ENCODE peak calls at places on chromosome 11, in four cellular contexts. One of them, this sample, is unnamed.

GRCh38 chr11:130211781-130212401 is 52.3 kb downstream of the ST14 start:
- DNase-seq in pancreas: no peak
- DNase-seq in left ventricle myocardium inferior: no peak
- DNase-seq in mammary epithelial cell: no peak
- DNase-seq in this sample: no peak

GRCh38 chr11:59206635-59207034 is 6.1 kb downstream of the MPEG1 start:
- DNase-seq in pancreas: peak; percentile 45
- DNase-seq in left ventricle myocardium inferior: no peak
- DNase-seq in mammary epithelial cell: peak; percentile 21
- DNase-seq in this sample: peak; percentile 25

GRCh38 chr11:120343429-120343828 is 7.2 kb downstream of the ARHGEF12 start:
- DNase-seq in pancreas: no peak
- DNase-seq in left ventricle myocardium inferior: no peak
- DNase-seq in mammary epithelial cell: no peak
- DNase-seq in this sample: no peak

GRCh38 chr11:93498099-93499040 is 44.8 kb downstream of the SMCO4 start:
- DNase-seq in pancreas: no peak
- DNase-seq in left ventricle myocardium inferior: no peak
- DNase-seq in mammary epithelial cell: no peak
- DNase-seq in this sample: no peak

GRCh38 chr11:9688716-9689511 is 25.0 kb downstream of the SWAP70 start:
- DNase-seq in pancreas: no peak
- DNase-seq in left ventricle myocardium inferior: no peak
- DNase-seq in mammary epithelial cell: peak; percentile 80
- DNase-seq in this sample: peak; percentile 57

GRCh38 chr11:28366549-28367341 is 258.6 kb downstream of the METTL15 start:
- DNase-seq in pancreas: no peak
- DNase-seq in left ventricle myocardium inferior: no peak
- DNase-seq in mammary epithelial cell: no peak
- DNase-seq in this sample: no peak

GRCh38 chr11:13152736-13153541 is 124.7 kb upstream of the BMAL1 start:
- DNase-seq in pancreas: no peak
- DNase-seq in left ventricle myocardium inferior: no peak
- DNase-seq in mammary epithelial cell: no peak
- DNase-seq in this sample: no peak

GRCh38 chr11:74462009-74462408 is 5.3 kb downstream of the KCNE3 start:
- DNase-seq in pancreas: peak; percentile 82
- DNase-seq in left ventricle myocardium inferior: peak; percentile 84
- DNase-seq in mammary epithelial cell: no peak
- DNase-seq in this sample: no peak

GRCh38 chr11:85718991-85719807 is 33.2 kb upstream of the CCDC89 start:
- DNase-seq in pancreas: no peak
- DNase-seq in left ventricle myocardium inferior: peak; percentile 30
- DNase-seq in mammary epithelial cell: peak; percentile 98
- DNase-seq in this sample: peak; percentile 97

GRCh38 chr11:111457731-111458368 is 54.3 kb downstream of the BTG4 start:
- DNase-seq in pancreas: no peak
- DNase-seq in left ventricle myocardium inferior: no peak
- DNase-seq in mammary epithelial cell: no peak
- DNase-seq in this sample: no peak

GRCh38 chr11:117395476-117395875 is 67.8 kb downstream of the CEP164 start:
- DNase-seq in pancreas: no peak
- DNase-seq in left ventricle myocardium inferior: no peak
- DNase-seq in mammary epithelial cell: no peak
- DNase-seq in this sample: no peak

GRCh38 chr11:284081-285020 is 4.6 kb upstream of the PGGHG start:
- DNase-seq in pancreas: peak; percentile 53
- DNase-seq in left ventricle myocardium inferior: no peak
- DNase-seq in mammary epithelial cell: no peak
- DNase-seq in this sample: no peak

GRCh38 chr11:86453290-86454030 is 78.8 kb downstream of the CCDC81 start:
- DNase-seq in pancreas: no peak
- DNase-seq in left ventricle myocardium inferior: no peak
- DNase-seq in mammary epithelial cell: no peak
- DNase-seq in this sample: no peak

GRCh38 chr11:83845797-83846196 is 559.6 kb upstream of the CCDC90B start:
- DNase-seq in pancreas: no peak
- DNase-seq in left ventricle myocardium inferior: no peak
- DNase-seq in mammary epithelial cell: no peak
- DNase-seq in this sample: no peak

GRCh38 chr11:22079133-22079847 is 113.6 kb upstream of the ANO5 start:
- DNase-seq in pancreas: peak; percentile 43
- DNase-seq in left ventricle myocardium inferior: no peak
- DNase-seq in mammary epithelial cell: no peak
- DNase-seq in this sample: no peak

GRCh38 chr11:10459029-10459970 is 4.2 kb downstream of the AMPD3 start:
- DNase-seq in pancreas: no peak
- DNase-seq in left ventricle myocardium inferior: no peak
- DNase-seq in mammary epithelial cell: no peak
- DNase-seq in this sample: no peak

GRCh38 chr11:78420255-78420764 is 2.7 kb upstream of the GAB2 start:
- DNase-seq in pancreas: peak; percentile 38
- DNase-seq in left ventricle myocardium inferior: peak; percentile 75
- DNase-seq in mammary epithelial cell: no peak
- DNase-seq in this sample: peak; percentile 19

GRCh38 chr11:1425006-1425405 is 35.3 kb downstream of the BRSK2 start:
- DNase-seq in pancreas: no peak
- DNase-seq in left ventricle myocardium inferior: no peak
- DNase-seq in mammary epithelial cell: no peak
- DNase-seq in this sample: no peak

GRCh38 chr11:117178210-117179034 is at the start of gene SIDT2:
- DNase-seq in pancreas: peak; percentile 94
- DNase-seq in left ventricle myocardium inferior: peak; percentile 96
- DNase-seq in mammary epithelial cell: peak; percentile 85
- DNase-seq in this sample: peak; percentile 61

GRCh38 chr11:73520358-73521061 is 77.4 kb downstream of the FAM168A start:
- DNase-seq in pancreas: no peak
- DNase-seq in left ventricle myocardium inferior: no peak
- DNase-seq in mammary epithelial cell: no peak
- DNase-seq in this sample: no peak

GRCh38 chr11:70247042-70247709 is 23.3 kb upstream of the PPFIA1 start:
- DNase-seq in pancreas: no peak
- DNase-seq in left ventricle myocardium inferior: no peak
- DNase-seq in mammary epithelial cell: no peak
- DNase-seq in this sample: no peak

GRCh38 chr11:65493367-65494176 is 5.3 kb upstream of the MALAT1 start:
- DNase-seq in pancreas: peak; percentile 55
- DNase-seq in left ventricle myocardium inferior: peak; percentile 65
- DNase-seq in mammary epithelial cell: peak; percentile 99
- DNase-seq in this sample: peak; percentile 97

GRCh38 chr11:12693485-12694181 is 19.4 kb downstream of the TEAD1 start:
- DNase-seq in pancreas: no peak
- DNase-seq in left ventricle myocardium inferior: peak; percentile 33
- DNase-seq in mammary epithelial cell: peak; percentile 99
- DNase-seq in this sample: peak; percentile 98

GRCh38 chr11:65576867-65577755 is 1.3 kb downstream of the EHBP1L1 start:
- DNase-seq in pancreas: peak; percentile 76
- DNase-seq in left ventricle myocardium inferior: peak; percentile 55
- DNase-seq in mammary epithelial cell: peak; percentile 86
- DNase-seq in this sample: peak; percentile 37

GRCh38 chr11:65778431-65778900 is 2.3 kb downstream of the AP5B1 start:
- DNase-seq in pancreas: peak; percentile 53
- DNase-seq in left ventricle myocardium inferior: no peak
- DNase-seq in mammary epithelial cell: no peak
- DNase-seq in this sample: no peak

GRCh38 chr11:1744137-1744878 is 6.1 kb downstream of the IFITM10 start:
- DNase-seq in pancreas: no peak
- DNase-seq in left ventricle myocardium inferior: peak; percentile 42
- DNase-seq in mammary epithelial cell: no peak
- DNase-seq in this sample: no peak

GRCh38 chr11:86186420-86186819 is 58.1 kb upstream of the EED start:
- DNase-seq in pancreas: no peak
- DNase-seq in left ventricle myocardium inferior: no peak
- DNase-seq in mammary epithelial cell: no peak
- DNase-seq in this sample: no peak

GRCh38 chr11:116885951-116886629 is 48.7 kb upstream of the APOA1 start:
- DNase-seq in pancreas: no peak
- DNase-seq in left ventricle myocardium inferior: no peak
- DNase-seq in mammary epithelial cell: no peak
- DNase-seq in this sample: no peak

GRCh38 chr11:45157247-45158209 is 11.1 kb downstream of the PRDM11 start:
- DNase-seq in pancreas: no peak
- DNase-seq in left ventricle myocardium inferior: no peak
- DNase-seq in mammary epithelial cell: no peak
- DNase-seq in this sample: no peak

GRCh38 chr11:8784936-8785335 is 102.3 kb downstream of the RPL27A start:
- DNase-seq in pancreas: no peak
- DNase-seq in left ventricle myocardium inferior: no peak
- DNase-seq in mammary epithelial cell: no peak
- DNase-seq in this sample: no peak

GRCh38 chr11:46920709-46921108 is 2.4 kb upstream of the LRP4 start:
- DNase-seq in pancreas: no peak
- DNase-seq in left ventricle myocardium inferior: no peak
- DNase-seq in mammary epithelial cell: peak; percentile 91
- DNase-seq in this sample: peak; percentile 90

GRCh38 chr11:86509579-86509978 is 134.9 kb downstream of the CCDC81 start:
- DNase-seq in pancreas: no peak
- DNase-seq in left ventricle myocardium inferior: no peak
- DNase-seq in mammary epithelial cell: no peak
- DNase-seq in this sample: no peak

GRCh38 chr11:130522284-130522961 is 74.0 kb downstream of the ADAMTS15 start:
- DNase-seq in pancreas: peak; percentile 90
- DNase-seq in left ventricle myocardium inferior: peak; percentile 94
- DNase-seq in mammary epithelial cell: peak; percentile 44
- DNase-seq in this sample: peak; percentile 47

GRCh38 chr11:16111690-16112089 is 244.7 kb downstream of the SOX6 start:
- DNase-seq in pancreas: no peak
- DNase-seq in left ventricle myocardium inferior: no peak
- DNase-seq in mammary epithelial cell: no peak
- DNase-seq in this sample: no peak

GRCh38 chr11:13376838-13377237 is 86.2 kb downstream of the BTBD10 start:
- DNase-seq in pancreas: no peak
- DNase-seq in left ventricle myocardium inferior: no peak
- DNase-seq in mammary epithelial cell: no peak
- DNase-seq in this sample: no peak

GRCh38 chr11:4581443-4581842 is at the start of gene OR52I2:
- DNase-seq in pancreas: no peak
- DNase-seq in left ventricle myocardium inferior: no peak
- DNase-seq in mammary epithelial cell: no peak
- DNase-seq in this sample: no peak

GRCh38 chr11:111870113-111870512 is 1.3 kb downstream of the ALG9 start:
- DNase-seq in pancreas: no peak
- DNase-seq in left ventricle myocardium inferior: no peak
- DNase-seq in mammary epithelial cell: peak; percentile 36
- DNase-seq in this sample: peak; percentile 42

GRCh38 chr11:22787565-22788162 is 41.9 kb downstream of the SVIP start:
- DNase-seq in pancreas: no peak
- DNase-seq in left ventricle myocardium inferior: no peak
- DNase-seq in mammary epithelial cell: peak; percentile 16
- DNase-seq in this sample: peak; percentile 26

GRCh38 chr11:129440028-129440630 is 64.5 kb downstream of the BARX2 start:
- DNase-seq in pancreas: peak; percentile 72
- DNase-seq in left ventricle myocardium inferior: no peak
- DNase-seq in mammary epithelial cell: peak; percentile 99
- DNase-seq in this sample: peak; percentile 99

GRCh38 chr11:46553746-46554204 is 40.0 kb downstream of the AMBRA1 start:
- DNase-seq in pancreas: no peak
- DNase-seq in left ventricle myocardium inferior: no peak
- DNase-seq in mammary epithelial cell: peak; percentile 59
- DNase-seq in this sample: no peak

DNA sequence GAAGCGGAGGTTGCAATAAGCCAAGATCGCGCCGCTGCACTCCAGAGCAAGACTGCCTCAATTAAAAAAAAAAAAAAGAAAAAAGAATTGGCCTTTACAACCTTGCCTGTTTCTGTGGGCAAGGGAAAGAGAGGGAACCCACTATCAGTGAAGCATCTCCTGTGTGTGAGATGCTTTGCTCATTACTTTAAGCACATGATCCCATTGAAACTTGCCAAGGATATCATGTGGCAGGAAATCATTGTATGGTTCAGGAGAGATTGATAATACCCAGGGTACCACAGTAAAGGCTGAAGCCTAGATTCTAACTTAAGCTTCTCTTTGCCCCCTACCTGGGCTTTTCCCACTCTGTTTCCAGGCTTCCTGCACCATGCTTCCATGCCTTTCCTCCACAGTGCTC is 3.6 kb downstream of the LDLRAD3 start:
- DNase-seq in pancreas: no peak
- DNase-seq in left ventricle myocardium inferior: no peak
- DNase-seq in mammary epithelial cell: no peak
- DNase-seq in this sample: no peak
- H3K4me1 ChIP-seq in pancreas: no peaks in the 10 kb centered on the region
- H3K4me1 ChIP-seq in left ventricle myocardium inferior: peaks cover 19% of the 10 kb centered on the region
- H3K4me1 ChIP-seq in mammary epithelial cell: peaks cover 26% of the 10 kb centered on the region
- H3K4me1 ChIP-seq in this sample: peaks cover 4% of the 10 kb centered on the region

GRCh38 chr11:6210274-6210955 is 5.1 kb downstream of the C11orf42 start:
- DNase-seq in pancreas: no peak
- DNase-seq in left ventricle myocardium inferior: no peak
- DNase-seq in mammary epithelial cell: no peak
- DNase-seq in this sample: no peak
- TF ChIP-seq CTCF in pancreas: no peak
- TF ChIP-seq CTCF in left ventricle myocardium inferior: no peak
- TF ChIP-seq CTCF in mammary epithelial cell: no peak
- TF ChIP-seq CTCF in this sample: no peak

DNA sequence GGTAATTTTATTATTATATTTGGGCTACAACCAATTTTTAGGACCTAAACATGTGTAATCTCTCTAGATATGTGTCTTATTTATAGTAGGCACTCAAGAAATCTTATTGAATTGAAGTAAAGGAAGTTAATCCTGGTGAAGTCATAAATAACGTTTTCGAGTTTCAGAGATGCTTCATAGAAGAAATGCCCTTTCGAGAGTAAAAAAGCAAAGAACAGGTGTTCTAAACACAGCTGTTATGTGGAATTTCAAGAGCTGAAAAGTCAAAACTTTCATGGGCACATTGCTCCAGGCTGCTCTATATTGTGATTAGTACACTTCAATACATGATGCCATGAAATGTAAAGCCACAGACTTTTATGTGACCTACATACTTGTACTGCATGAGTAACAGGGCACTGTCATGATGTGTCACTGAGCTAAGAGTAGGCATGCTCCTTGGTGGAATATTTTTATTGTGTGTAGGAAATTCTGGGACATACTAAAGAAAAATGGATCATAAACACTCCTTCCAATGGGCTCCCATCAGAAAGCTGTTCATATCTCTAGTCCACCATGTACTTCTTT is 7.2 kb upstream of the ELMOD1 start:
- DNase-seq in pancreas: no peak
- DNase-seq in left ventricle myocardium inferior: no peak
- DNase-seq in mammary epithelial cell: peak; percentile 61
- DNase-seq in this sample: no peak
- H3K27ac ChIP-seq in pancreas: no peak overlapping the region
- H3K27ac ChIP-seq in left ventricle myocardium inferior: no peak overlapping the region
- H3K27ac ChIP-seq in mammary epithelial cell: no peak overlapping the region
- H3K27ac ChIP-seq in this sample: no peak overlapping the region

GRCh38 chr11:63537293-63538101 is 889 bp downstream of the PLAAT4 start:
- DNase-seq in pancreas: peak; percentile 54
- DNase-seq in left ventricle myocardium inferior: peak; percentile 65
- DNase-seq in mammary epithelial cell: no peak
- DNase-seq in this sample: no peak
- H3K4me1 ChIP-seq in pancreas: peaks cover 10% of the 10 kb centered on the region
- H3K4me1 ChIP-seq in left ventricle myocardium inferior: peaks cover 32% of the 10 kb centered on the region
- H3K4me1 ChIP-seq in mammary epithelial cell: peaks cover 5% of the 10 kb centered on the region
- H3K4me1 ChIP-seq in this sample: no peaks in the 10 kb centered on the region